ENCODE peak calls at places on chromosomes 3 and 15, in ten cellular contexts. B, L, G, T, V, Z, W, F, U and H are unnamed samples.

GRCh38 chr3:12929801-12930200 is 88.4 kb upstream of the RPL32 start:
- DNase-seq in B (no peak), L (no peak), G (no peak), T (no peak), V (no peak), Z (no peak), W (no peak), F (no peak), U (no peak), H (no peak)

GRCh38 chr3:113606539-113607218 is 74.3 kb downstream of the SIDT1 start:
- DNase-seq in B (no peak), L (peak), G (no peak), T (no peak), V (no peak), Z (no peak), W (no peak), F (no peak), U (peak), H (peak)

GRCh38 chr15:98321916-98322315 is 326.4 kb upstream of the IGF1R start:
- DNase-seq in B (no peak), L (no peak), G (no peak), T (no peak), V (no peak), Z (no peak), W (no peak), F (no peak), U (no peak), H (no peak)

GRCh38 chr15:66895794-66896453 is 169.5 kb upstream of the SMAD3 start:
- DNase-seq in B (no peak), L (no peak), G (no peak), T (no peak), V (no peak), Z (no peak), W (no peak), F (no peak), U (no peak), H (no peak)

GRCh38 chr15:78880242-78880533 is 7.5 kb downstream of the MORF4L1 start:
- DNase-seq in B (no peak), L (no peak), G (peak), T (no peak), V (no peak), Z (no peak), W (no peak), F (no peak), U (no peak), H (no peak)

GRCh38 chr3:5023777-5024346 is 44.6 kb downstream of the BHLHE40 start:
- DNase-seq in B (no peak), L (no peak), G (peak), T (no peak), V (no peak), Z (no peak), W (no peak), F (no peak), U (no peak), H (no peak)

GRCh38 chr15:80309769-80310384 is 57.9 kb upstream of the CTXND1 start:
- DNase-seq in B (no peak), L (no peak), G (peak), T (peak), V (no peak), Z (no peak), W (no peak), F (no peak), U (no peak), H (no peak)

GRCh38 chr15:96352594-96353377 is 22.3 kb downstream of the NR2F2 start:
- DNase-seq in B (no peak), L (no peak), G (peak), T (no peak), V (no peak), Z (no peak), W (no peak), F (no peak), U (no peak), H (no peak)

GRCh38 chr15:39629376-39629775 is 48.5 kb downstream of the THBS1 start:
- DNase-seq in B (no peak), L (peak), G (peak), T (no peak), V (no peak), Z (no peak), W (no peak), F (no peak), U (no peak), H (no peak)

GRCh38 chr3:197428117-197428761 is 127.5 kb downstream of the BDH1 start:
- DNase-seq in B (peak), L (peak), G (peak), T (peak), V (no peak), Z (no peak), W (peak), F (no peak), U (no peak), H (no peak)

GRCh38 chr3:5456199-5456598 is 268.7 kb downstream of the EDEM1 start:
- DNase-seq in B (no peak), L (no peak), G (no peak), T (no peak), V (no peak), Z (no peak), W (no peak), F (no peak), U (no peak), H (no peak)

GRCh38 chr3:170257145-170257544 is 34.9 kb downstream of the PRKCI start:
- DNase-seq in B (no peak), L (peak), G (no peak), T (no peak), V (no peak), Z (no peak), W (no peak), F (no peak), U (no peak), H (peak)

GRCh38 chr3:189726277-189726676 is 95.1 kb downstream of the TP63 start:
- DNase-seq in B (no peak), L (no peak), G (no peak), T (no peak), V (no peak), Z (no peak), W (no peak), F (no peak), U (no peak), H (no peak)

GRCh38 chr15:81966628-81967027 is 79.2 kb downstream of the MEX3B start:
- DNase-seq in B (no peak), L (no peak), G (no peak), T (no peak), V (no peak), Z (no peak), W (no peak), F (no peak), U (no peak), H (no peak)

GRCh38 chr3:191239439-191240035 is 40.5 kb downstream of the OSTN start:
- DNase-seq in B (no peak), L (no peak), G (no peak), T (no peak), V (no peak), Z (no peak), W (no peak), F (no peak), U (no peak), H (no peak)

GRCh38 chr15:29792426-29793159 is 29.7 kb downstream of the TJP1 start:
- DNase-seq in B (no peak), L (no peak), G (peak), T (no peak), V (peak), Z (no peak), W (no peak), F (no peak), U (no peak), H (no peak)

GRCh38 chr3:133437391-133438093 is 37.7 kb downstream of the BFSP2 start:
- DNase-seq in B (no peak), L (no peak), G (peak), T (no peak), V (no peak), Z (no peak), W (no peak), F (no peak), U (no peak), H (no peak)

GRCh38 chr3:45499529-45499928 is 95.0 kb upstream of the LIMD1 start:
- DNase-seq in B (no peak), L (no peak), G (peak), T (no peak), V (peak), Z (no peak), W (no peak), F (no peak), U (no peak), H (peak)

GRCh38 chr15:52783929-52784798 is 6.0 kb downstream of the ONECUT1 start:
- DNase-seq in B (no peak), L (peak), G (no peak), T (peak), V (no peak), Z (no peak), W (no peak), F (no peak), U (peak), H (peak)

GRCh38 chr15:39444729-39445470 is 136.0 kb upstream of the THBS1 start:
- DNase-seq in B (no peak), L (no peak), G (no peak), T (no peak), V (no peak), Z (no peak), W (no peak), F (no peak), U (no peak), H (no peak)

GRCh38 chr15:52716536-52716935 is 37.3 kb upstream of the ATOSA start:
- DNase-seq in B (no peak), L (no peak), G (no peak), T (no peak), V (no peak), Z (no peak), W (no peak), F (no peak), U (no peak), H (no peak)

GRCh38 chr3:169526246-169526645 is 137.3 kb downstream of the MECOM start:
- DNase-seq in B (no peak), L (no peak), G (peak), T (no peak), V (no peak), Z (no peak), W (no peak), F (no peak), U (no peak), H (no peak)

GRCh38 chr3:101720851-101721649 is 3.4 kb upstream of the CEP97 start:
- DNase-seq in B (no peak), L (no peak), G (peak), T (no peak), V (no peak), Z (no peak), W (no peak), F (no peak), U (no peak), H (no peak)

GRCh38 chr3:119098620-119099222 is 47.2 kb upstream of the TEX55 start:
- DNase-seq in B (no peak), L (peak), G (peak), T (no peak), V (peak), Z (no peak), W (no peak), F (no peak), U (no peak), H (peak)

GRCh38 chr3:46978985-46979944 is at the start of gene NBEAL2:
- DNase-seq in B (peak), L (peak), G (peak), T (peak), V (peak), Z (peak), W (peak), F (peak), U (peak), H (peak)
- TF ChIP-seq CTCF in B (no peak), L (no peak), G (no peak), T (no peak), V (no peak), Z (no peak), W (peak), F (no peak), U (no peak), H (peak)

GRCh38 chr3:179321585-179322322 is 1.1 kb upstream of the ZNF639 start:
- DNase-seq in B (no peak), L (no peak), G (peak), T (peak), V (peak), Z (no peak), W (no peak), F (no peak), U (no peak), H (peak)
- TF ChIP-seq CTCF in B (no peak), L (peak), G (peak), T (peak), V (peak), Z (no peak), W (peak), F (peak), U (no peak), H (no peak)

DNA sequence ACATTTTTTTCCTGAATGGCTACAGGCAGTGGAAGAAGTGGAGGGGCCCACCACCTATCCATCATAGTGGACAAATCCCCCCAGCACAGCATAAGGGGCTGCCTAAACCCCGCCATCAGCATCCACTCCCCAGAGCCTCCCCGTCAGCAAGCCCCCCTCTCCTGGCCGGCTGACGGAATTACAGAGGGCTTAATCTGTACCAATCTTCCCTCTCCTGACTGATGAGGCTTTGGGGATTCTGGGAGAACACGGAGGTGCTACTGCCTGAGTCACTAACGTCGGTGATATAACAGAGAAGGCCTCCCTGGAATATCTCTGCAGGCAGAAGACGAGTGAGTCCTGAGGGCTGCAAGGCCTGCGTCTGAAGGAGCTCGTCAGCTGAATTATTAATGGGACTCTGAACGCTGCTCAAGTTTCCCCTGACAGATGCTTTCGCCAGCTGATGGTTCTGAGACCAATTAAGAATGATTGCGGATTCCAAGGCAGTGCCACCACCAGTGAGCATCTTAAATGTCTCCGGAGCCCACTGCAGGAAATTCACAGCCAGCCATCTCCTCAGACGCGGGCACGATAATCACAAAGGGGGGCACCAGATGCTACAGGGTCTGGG is 147.7 kb downstream of the XXYLT1 start:
- DNase-seq in B (no peak), L (no peak), G (no peak), T (peak), V (no peak), Z (no peak), W (no peak), F (no peak), U (no peak), H (no peak)
- TF ChIP-seq CTCF in B (no peak), L (peak), G (peak), T (peak), V (peak), Z (no peak), W (no peak), F (no peak), U (no peak), H (no peak)

GRCh38 chr3:177893321-177893720 is 642.9 kb upstream of the KCNMB2 start:
- DNase-seq in B (no peak), L (no peak), G (no peak), T (no peak), V (no peak), Z (no peak), W (no peak), F (no peak), U (no peak), H (no peak)
- TF ChIP-seq CTCF in B (no peak), L (no peak), G (peak), T (no peak), V (no peak), Z (no peak), W (peak), F (no peak), U (no peak), H (no peak)

GRCh38 chr3:74139648-74140047 is 474.8 kb downstream of the CNTN3 start:
- DNase-seq in B (no peak), L (no peak), G (no peak), T (peak), V (no peak), Z (no peak), W (no peak), F (no peak), U (no peak), H (no peak)
- TF ChIP-seq CTCF in B (no peak), L (no peak), G (no peak), T (peak), V (peak), Z (no peak), W (peak), F (no peak), U (no peak), H (no peak)

GRCh38 chr15:75045332-75046015 is 22.1 kb downstream of the PPCDC start:
- DNase-seq in B (no peak), L (no peak), G (no peak), T (no peak), V (no peak), Z (no peak), W (no peak), F (no peak), U (no peak), H (no peak)
- TF ChIP-seq CTCF in B (no peak), L (no peak), G (no peak), T (no peak), V (no peak), Z (no peak), W (no peak), F (no peak), U (no peak), H (no peak)

GRCh38 chr15:57655809-57656208 is 50.7 kb upstream of the POLR2M start:
- DNase-seq in B (no peak), L (no peak), G (no peak), T (no peak), V (no peak), Z (no peak), W (no peak), F (no peak), U (no peak), H (no peak)
- TF ChIP-seq CTCF in B (no peak), L (no peak), G (no peak), T (no peak), V (no peak), Z (no peak), W (no peak), F (no peak), U (no peak), H (no peak)

GRCh38 chr3:139520028-139520737 is 19.4 kb downstream of the RBP1 start:
- DNase-seq in B (no peak), L (peak), G (peak), T (peak), V (no peak), Z (no peak), W (no peak), F (no peak), U (no peak), H (peak)
- TF ChIP-seq CTCF in B (no peak), L (peak), G (peak), T (peak), V (peak), Z (no peak), W (no peak), F (no peak), U (no peak), H (peak)